ENCODE peak calls at places on chromosomes 1 and 21, in six cellular contexts. Z, G, Y, R, K and W are unnamed samples.

GRCh38 chr1:192170196-192170984 is 12.1 kb downstream of the RGS18 start:
- DNase-seq in Z (no peak), G (no peak), Y (no peak), R (no peak), K (no peak), W (no peak)

GRCh38 chr1:31199924-31200323 is 39.8 kb downstream of the NKAIN1 start:
- DNase-seq in Z (no peak), G (no peak), Y (no peak), R (no peak), K (no peak), W (no peak)

GRCh38 chr1:235876292-235876914 is 9.7 kb upstream of the LYST start:
- DNase-seq in Z (no peak), G (no peak), Y (no peak), R (no peak), K (no peak), W (no peak)

GRCh38 chr1:248858096-248858890 is 592 bp downstream of the ZNF692 start:
- DNase-seq in Z (peak; percentile 81), G (peak; percentile 82), Y (peak; percentile 53), R (peak; percentile 65), K (no peak), W (peak; percentile 62)

GRCh38 chr1:240343966-240344365 is 252.3 kb downstream of the FMN2 start:
- DNase-seq in Z (no peak), G (no peak), Y (no peak), R (no peak), K (no peak), W (no peak)

GRCh38 chr1:110243146-110243545 is 33.0 kb downstream of the KCNC4 start:
- DNase-seq in Z (no peak), G (no peak), Y (no peak), R (no peak), K (no peak), W (no peak)

GRCh38 chr1:113307771-113308451 is 82.4 kb upstream of the MAGI3 start:
- DNase-seq in Z (no peak), G (no peak), Y (no peak), R (peak; percentile 9), K (no peak), W (peak; percentile 27)

GRCh38 chr1:115323366-115324004 is 14.6 kb downstream of the NGF start:
- DNase-seq in Z (no peak), G (no peak), Y (no peak), R (peak; percentile 40), K (no peak), W (no peak)

GRCh38 chr1:172431721-172432192 is 11.3 kb downstream of the C1orf105 start:
- DNase-seq in Z (peak; percentile 41), G (no peak), Y (no peak), R (no peak), K (no peak), W (no peak)

GRCh38 chr1:153260980-153261792 is 1.7 kb downstream of the LORICRIN start:
- DNase-seq in Z (peak; percentile 29), G (no peak), Y (no peak), R (no peak), K (no peak), W (no peak)

GRCh38 chr21:42073140-42074099 is 2.3 kb downstream of the UMODL1 start:
- DNase-seq in Z (no peak), G (no peak), Y (no peak), R (no peak), K (no peak), W (no peak)

GRCh38 chr1:1436634-1437032 is 1.1 kb downstream of the VWA1 start:
- DNase-seq in Z (no peak), G (no peak), Y (no peak), R (no peak), K (no peak), W (no peak)

GRCh38 chr1:56456426-56457101 is 122.8 kb downstream of the PLPP3 start:
- DNase-seq in Z (no peak), G (no peak), Y (no peak), R (no peak), K (no peak), W (peak; percentile 16)

GRCh38 chr1:6822530-6823359 is 37.5 kb downstream of the CAMTA1 start:
- DNase-seq in Z (no peak), G (no peak), Y (no peak), R (no peak), K (no peak), W (no peak)

GRCh38 chr1:40379785-40380452 is 6.4 kb downstream of the SMAP2 start:
- DNase-seq in Z (no peak), G (no peak), Y (no peak), R (peak; percentile 19), K (no peak), W (no peak)

GRCh38 chr1:156004843-156005593 is 15.7 kb downstream of the SSR2 start:
- DNase-seq in Z (no peak), G (no peak), Y (no peak), R (no peak), K (no peak), W (no peak)

GRCh38 chr1:27563407-27564263 is 40.3 kb downstream of the AHDC1 start:
- DNase-seq in Z (no peak), G (no peak), Y (no peak), R (peak; percentile 60), K (no peak), W (peak; percentile 31)

GRCh38 chr1:210250998-210251679 is 18.5 kb downstream of the SERTAD4 start:
- DNase-seq in Z (peak; percentile 89), G (peak; percentile 86), Y (peak; percentile 57), R (peak; percentile 24), K (no peak), W (peak; percentile 80)

GRCh38 chr1:232333419-232333767 is 296.5 kb downstream of the SIPA1L2 start:
- DNase-seq in Z (no peak), G (no peak), Y (no peak), R (no peak), K (no peak), W (no peak)

GRCh38 chr1:156245451-156246232 is 2.2 kb downstream of the PAQR6 start:
- DNase-seq in Z (peak; percentile 54), G (no peak), Y (no peak), R (no peak), K (no peak), W (no peak)

GRCh38 chr1:6001992-6002576 is 9.9 kb upstream of the NPHP4 start:
- DNase-seq in Z (no peak), G (no peak), Y (no peak), R (no peak), K (no peak), W (no peak)

GRCh38 chr1:159089184-159089791 is 12.7 kb upstream of the AIM2 start:
- DNase-seq in Z (no peak), G (no peak), Y (peak; percentile 4), R (no peak), K (no peak), W (no peak)

GRCh38 chr21:15164678-15165303 is 100.0 kb upstream of the NRIP1 start:
- DNase-seq in Z (no peak), G (no peak), Y (no peak), R (no peak), K (no peak), W (no peak)

GRCh38 chr1:937521-937920 is 13.8 kb downstream of the SAMD11 start:
- DNase-seq in Z (no peak), G (no peak), Y (no peak), R (no peak), K (no peak), W (no peak)